ENCODE peak calls at places on chromosome 17, in five cellular contexts. F is mesendoderm, N is mesenchymal stem cell, M is IMR-90, L is trophoblast cell. J is an unnamed sample.

GRCh38 chr17:56690441-56691291 is 97.2 kb downstream of the NOG start:
- DNase-seq in F (no peak), L (peak; percentile 83), N (no peak), M (no peak), J (no peak)

GRCh38 chr17:60277258-60277657 is 114.7 kb downstream of the USP32 start:
- DNase-seq in M (no peak), F (no peak), N (no peak), L (no peak), J (no peak)

GRCh38 chr17:35046740-35047283 is 16.7 kb downstream of the RFFL start:
- DNase-seq in F (no peak), N (no peak), L (no peak), M (peak; percentile 47), J (no peak)

GRCh38 chr17:4407851-4408250 is 25.9 kb upstream of the SPNS3 start:
- DNase-seq in L (peak; percentile 94), F (no peak), M (no peak), N (peak; percentile 12), J (no peak)

GRCh38 chr17:67891481-67892119 is 66.3 kb downstream of the BPTF start:
- DNase-seq in N (peak; percentile 73), M (peak; percentile 85), F (peak; percentile 35), L (peak; percentile 57), J (no peak)

GRCh38 chr17:13635951-13636350 is 34.2 kb upstream of the HS3ST3A1 start:
- DNase-seq in L (no peak), F (peak; percentile 69), N (peak; percentile 7), M (no peak), J (no peak)

GRCh38 chr17:35218901-35219300 is 24.0 kb upstream of the SLFN5 start:
- DNase-seq in M (no peak), L (no peak), F (no peak), N (no peak), J (no peak)

GRCh38 chr17:56779306-56779705 is 54.4 kb downstream of the C17orf67 start:
- DNase-seq in F (no peak), N (no peak), M (no peak), L (no peak), J (no peak)

GRCh38 chr17:64024215-64024654 is 3.8 kb upstream of the ICAM2 start:
- DNase-seq in M (no peak), N (no peak), L (peak; percentile 38), F (no peak), J (no peak)

GRCh38 chr17:40071720-40072480 is 9.1 kb downstream of the THRA start:
- DNase-seq in L (no peak), M (no peak), F (no peak), N (peak; percentile 32), J (no peak)

GRCh38 chr17:59696682-59697277 is 10.4 kb downstream of the PTRH2 start:
- DNase-seq in N (no peak), L (no peak), M (no peak), F (no peak), J (no peak)

GRCh38 chr17:64783556-64784352 is 121.6 kb upstream of the SMURF2 start:
- DNase-seq in L (no peak), F (no peak), M (no peak), N (no peak), J (no peak)

GRCh38 chr17:35614835-35615234 is 27.7 kb downstream of the AP2B1 start:
- DNase-seq in F (no peak), N (no peak), M (no peak), L (peak; percentile 79), J (no peak)

GRCh38 chr17:71302721-71303549 is 817.9 kb upstream of the SOX9 start:
- DNase-seq in N (no peak), L (no peak), M (no peak), F (peak; percentile 13), J (no peak)

GRCh38 chr17:75315541-75316243 is 26.5 kb upstream of the SLC25A19 start:
- DNase-seq in F (no peak), N (peak; percentile 42), M (peak; percentile 47), L (peak; percentile 68), J (no peak)

GRCh38 chr17:35022536-35023063 is 40.9 kb downstream of the RFFL start:
- DNase-seq in M (peak; percentile 87), L (no peak), N (peak; percentile 97), F (peak; percentile 44), J (no peak)

GRCh38 chr17:9256361-9256943 is 235.1 kb downstream of the NTN1 start:
- DNase-seq in L (peak; percentile 86), N (no peak), M (no peak), F (no peak), J (no peak)

GRCh38 chr17:41421116-41421515 is 3.3 kb downstream of the KRT37 start:
- DNase-seq in M (peak; percentile 77), N (peak; percentile 75), F (no peak), L (peak; percentile 83), J (no peak)

GRCh38 chr17:41533613-41534012 is 5.5 kb upstream of the KRT19 start:
- DNase-seq in N (no peak), L (no peak), M (no peak), F (no peak), J (no peak)

GRCh38 chr17:50467855-50468119 is 893 bp downstream of the CHAD start:
- DNase-seq in N (no peak), F (no peak), M (no peak), L (no peak), J (no peak)

GRCh38 chr17:50469005-50469605 is 425 bp upstream of the CHAD start:
- DNase-seq in M (no peak), F (no peak), N (peak; percentile 18), L (no peak), J (no peak)

GRCh38 chr17:50469671-50470305 is 1.1 kb upstream of the CHAD start:
- DNase-seq in L (no peak), N (no peak), F (no peak), M (no peak), J (no peak)

GRCh38 chr17:50467114-50467854 is 1.4 kb downstream of the CHAD start:
- DNase-seq in F (no peak), N (no peak), L (no peak), M (no peak), J (no peak)

DNA sequence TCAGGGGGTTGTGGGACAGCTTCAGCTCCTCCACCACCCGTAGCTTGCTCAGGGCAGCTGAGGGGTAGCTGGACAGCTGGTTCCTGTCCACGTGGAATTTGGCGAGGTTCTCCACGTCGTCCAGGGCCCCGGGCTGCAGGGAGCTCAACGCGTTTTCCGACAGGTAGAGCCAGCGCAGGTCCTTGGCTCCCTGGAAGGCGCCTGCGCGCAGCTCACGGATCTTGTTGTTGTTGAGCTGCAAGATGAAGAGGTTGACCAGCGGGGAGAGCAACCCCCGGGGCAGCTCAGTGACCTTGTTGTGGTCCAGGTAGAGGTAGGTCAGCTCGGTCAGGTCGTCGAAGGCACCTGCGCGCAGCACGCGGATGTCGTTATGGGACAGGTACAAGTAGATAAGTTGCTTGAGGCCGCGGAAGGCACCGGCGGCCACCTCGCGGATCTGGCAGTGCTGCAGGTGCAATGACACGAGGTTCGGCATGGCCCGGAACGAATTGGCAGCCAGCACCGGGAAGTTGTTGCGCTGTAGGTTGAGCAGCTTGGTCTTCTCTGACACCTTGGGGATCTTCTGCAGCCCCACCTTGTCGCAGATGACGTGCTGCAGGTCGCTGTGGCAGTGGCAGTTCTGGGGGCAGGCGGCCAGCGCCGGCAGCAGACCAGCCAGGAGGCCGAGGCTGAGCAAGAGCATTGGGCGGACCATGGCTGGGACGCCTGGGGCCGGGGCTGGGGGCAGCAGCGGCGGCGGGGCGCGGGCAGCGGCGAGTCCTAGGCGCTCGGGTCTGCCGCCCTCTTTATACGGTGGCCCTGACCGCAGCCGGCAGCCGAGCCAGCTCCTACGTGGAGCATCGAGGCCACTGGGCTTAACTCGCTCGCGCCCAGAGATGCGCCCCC is at the start of gene CHAD:
- DNase-seq in F (no peak), L (no peak), N (peak; percentile 22), M (no peak), J (peak; percentile 58)
- H2BK5ac ChIP-seq in F (no peak within 1 kb of the TSS), L (no peak within 1 kb of the TSS), N (no peak within 1 kb of the TSS), M (no peak within 1 kb of the TSS), J (no peak within 1 kb of the TSS)

GRCh38 chr17:72515291-72516065 is 394.7 kb downstream of the SOX9 start:
- DNase-seq in F (peak; percentile 31), M (peak; percentile 65), L (no peak), N (no peak), J (no peak)
- H2BK5ac ChIP-seq in F (no peak overlapping the region), M (peak overlapping the region; percentile 74), L (no peak overlapping the region), N (no peak overlapping the region), J (no peak overlapping the region)

DNA sequence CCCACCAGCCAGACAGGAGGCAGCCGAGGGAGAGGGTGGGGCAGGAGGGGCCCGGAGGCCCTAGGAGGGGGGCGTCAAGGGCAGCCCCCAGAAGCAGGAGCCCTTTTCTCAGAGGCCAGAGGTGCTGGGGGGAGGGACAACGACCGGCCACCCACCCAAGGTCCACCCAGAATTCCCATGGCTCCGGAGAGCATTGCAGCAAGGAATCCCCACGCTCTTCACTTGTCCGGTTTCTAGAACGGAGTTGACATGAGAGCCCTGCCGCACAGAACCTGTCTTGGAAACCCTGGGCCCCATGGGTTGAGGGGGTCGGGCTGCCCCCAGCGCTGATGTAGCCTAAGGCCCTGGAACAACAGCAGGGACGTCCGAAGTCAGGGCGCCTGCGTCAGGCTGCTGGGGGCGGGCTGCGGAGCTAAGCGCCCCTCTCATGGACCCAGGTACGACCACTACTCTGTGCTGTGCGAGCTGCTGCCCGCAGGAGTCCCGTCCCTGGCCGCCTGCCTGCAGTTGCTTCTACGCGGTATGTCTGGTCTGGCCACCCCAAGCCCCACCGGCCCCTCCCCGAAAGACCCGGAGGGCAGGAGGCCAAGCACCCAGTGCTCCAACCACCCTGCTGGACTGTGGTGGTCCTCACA is 11.2 kb downstream of the CYBC1 start:
- DNase-seq in F (no peak), N (no peak), L (no peak), M (no peak), J (no peak)
- H2BK5ac ChIP-seq in F (no peak overlapping the region), N (no peak overlapping the region), L (no peak overlapping the region), M (no peak overlapping the region), J (no peak overlapping the region)

GRCh38 chr17:8155341-8156173 is 3.4 kb upstream of the PER1 start:
- DNase-seq in M (no peak), L (no peak), N (no peak), F (no peak), J (no peak)

GRCh38 chr17:8158267-8159031 is 4.3 kb downstream of the VAMP2 start:
- DNase-seq in L (peak; percentile 95), M (peak; percentile 87), F (peak; percentile 92), N (peak; percentile 92), J (no peak)

GRCh38 chr17:8153957-8154607 is 1.9 kb upstream of the PER1 start:
- DNase-seq in N (peak; percentile 99), F (peak; percentile 98), M (peak; percentile 98), L (peak; percentile 81), J (peak; percentile 99)

GRCh38 chr17:8154608-8155152 is 2.5 kb upstream of the PER1 start:
- DNase-seq in M (no peak), L (no peak), N (no peak), F (no peak), J (no peak)

DNA sequence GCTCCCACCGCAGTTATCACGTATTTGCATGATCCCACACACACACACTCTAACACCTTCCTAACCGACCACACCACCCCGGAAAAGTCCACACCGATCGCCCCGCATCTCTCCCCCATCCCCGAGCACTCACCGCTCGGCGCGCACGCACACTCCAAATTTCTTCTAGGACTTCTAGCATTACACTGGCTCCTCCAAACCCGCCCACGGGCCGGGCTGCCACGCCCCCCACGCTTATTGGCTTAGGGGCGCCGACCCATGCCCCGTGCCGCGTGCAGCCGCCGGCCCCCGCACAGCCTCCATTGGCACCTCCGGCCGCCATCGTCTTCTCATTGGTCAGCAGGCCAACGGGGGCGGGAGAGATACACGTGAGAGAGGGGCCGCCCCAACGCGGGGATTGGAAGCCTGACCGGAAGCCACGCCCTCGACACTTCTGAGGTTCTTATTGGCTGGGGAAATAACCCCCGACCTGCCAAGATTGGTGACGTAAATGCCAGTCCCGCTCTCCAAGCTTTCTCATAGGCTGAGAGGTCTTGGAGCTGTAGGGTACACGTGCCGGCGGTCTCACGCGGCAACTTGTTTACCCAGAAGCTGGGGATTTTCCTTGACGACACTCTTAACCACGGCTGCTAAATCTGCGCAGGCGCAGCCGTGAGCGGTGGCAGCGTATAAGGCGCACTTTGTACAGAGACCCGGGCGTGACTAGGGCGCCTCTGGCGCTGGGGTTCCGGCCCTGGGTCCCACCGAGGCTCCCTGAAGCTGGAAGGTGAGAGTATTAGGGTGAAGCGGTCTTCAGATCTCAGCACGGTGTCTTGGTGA is 4.2 kb upstream of the PER1 start:
- DNase-seq in N (peak; percentile 100), M (peak; percentile 100), L (peak; percentile 100), F (peak; percentile 100), J (peak; percentile 99)
- H2BK5ac ChIP-seq in N (no peak overlapping the region), M (peak overlapping the region; percentile 75), L (peak overlapping the region; percentile 53), F (no peak overlapping the region), J (peak overlapping the region; percentile 94)